ENCODE peak calls at places on chromosomes 5 and 9, in eight cellular contexts. V is GM19239; G is AML-193; E is adrenal gland; Q is stimulated activated CD4-positive, alpha-beta T cell treated with anti-CD3 and anti-CD28 coated beads, Interleukin-15, amount 100 ng/mL, for 1 hour; U is T-helper 2 cell; I is DMS153; P is brain microvascular endothelial cell. B is an unnamed sample.

GRCh38 chr5:76762484-76762883 is 46.6 kb downstream of the F2R start:
- DNase-seq in V (no peak), G (no peak), E (no peak), Q (no peak), U (no peak), I (no peak), P (no peak), B (no peak)

GRCh38 chr5:79143684-79144379 is 32.2 kb downstream of the BHMT start:
- DNase-seq in V (no peak), G (no peak), E (no peak), Q (no peak), U (no peak), I (no peak), P (peak), B (no peak)

GRCh38 chr9:79104951-79105350 is 466.8 kb upstream of the TLE4 start:
- DNase-seq in V (no peak), G (no peak), E (no peak), Q (no peak), U (no peak), I (no peak), P (no peak), B (no peak)

GRCh38 chr9:98083566-98084135 is 27.1 kb downstream of the NANS start:
- DNase-seq in V (no peak), G (no peak), E (no peak), Q (no peak), U (no peak), I (no peak), P (no peak), B (no peak)

GRCh38 chr5:41954286-41954685 is 29.2 kb downstream of the FBXO4 start:
- DNase-seq in V (no peak), G (no peak), E (no peak), Q (no peak), U (no peak), I (no peak), P (no peak), B (no peak)

GRCh38 chr5:148902478-148902877 is 76.1 kb downstream of the ADRB2 start:
- DNase-seq in V (no peak), G (no peak), E (no peak), Q (no peak), U (no peak), I (no peak), P (no peak), B (no peak)

GRCh38 chr9:122053951-122054350 is 39.2 kb downstream of the TTLL11 start:
- DNase-seq in V (no peak), G (no peak), E (no peak), Q (no peak), U (no peak), I (no peak), P (no peak), B (no peak)

GRCh38 chr9:90801507-90802289 is at the start of gene SYK:
- DNase-seq in V (no peak), G (peak), E (peak), Q (no peak), U (no peak), I (peak), P (no peak), B (peak)

GRCh38 chr9:8074645-8075044 is 275.1 kb upstream of the DMAC1 start:
- DNase-seq in V (no peak), G (no peak), E (no peak), Q (no peak), U (no peak), I (peak), P (no peak), B (no peak)

GRCh38 chr9:77735515-77735914 is 87.4 kb upstream of the GNA14 start:
- DNase-seq in V (no peak), G (no peak), E (no peak), Q (no peak), U (no peak), I (no peak), P (peak), B (no peak)

GRCh38 chr9:135523521-135524129 is 2.4 kb downstream of the LCN1 start:
- DNase-seq in V (no peak), G (no peak), E (no peak), Q (no peak), U (no peak), I (no peak), P (no peak), B (no peak)

GRCh38 chr5:159419567-159419966 is 89.3 kb upstream of the IL12B start:
- DNase-seq in V (no peak), G (no peak), E (peak), Q (no peak), U (no peak), I (peak), P (no peak), B (no peak)

GRCh38 chr9:95004452-95005275 is 278.2 kb downstream of the AOPEP start:
- DNase-seq in V (peak), G (no peak), E (peak), Q (no peak), U (no peak), I (no peak), P (no peak), B (peak)

GRCh38 chr5:76615759-76616158 is 7.4 kb downstream of the F2RL2 start:
- DNase-seq in V (no peak), G (no peak), E (no peak), Q (no peak), U (no peak), I (no peak), P (no peak), B (no peak)

GRCh38 chr5:107964722-107965121 is 294.0 kb upstream of the EFNA5 start:
- DNase-seq in V (no peak), G (no peak), E (no peak), Q (no peak), U (no peak), I (no peak), P (no peak), B (no peak)

GRCh38 chr5:147098233-147098790 is 136.5 kb upstream of the STK32A start:
- DNase-seq in V (peak), G (peak), E (peak), Q (no peak), U (no peak), I (peak), P (peak), B (no peak)

GRCh38 chr5:176994460-176995121 is 12.0 kb downstream of the UIMC1 start:
- DNase-seq in V (no peak), G (peak), E (peak), Q (no peak), U (no peak), I (no peak), P (peak), B (peak)

GRCh38 chr9:37446401-37446800 is 18.8 kb downstream of the ZBTB5 start:
- DNase-seq in V (no peak), G (no peak), E (no peak), Q (no peak), U (no peak), I (no peak), P (no peak), B (no peak)

GRCh38 chr9:83396348-83396747 is 141.9 kb downstream of the FRMD3 start:
- DNase-seq in V (no peak), G (no peak), E (no peak), Q (no peak), U (no peak), I (no peak), P (no peak), B (no peak)

GRCh38 chr9:106962615-106963363 is 99.8 kb downstream of the ZNF462 start:
- DNase-seq in V (no peak), G (no peak), E (peak), Q (no peak), U (no peak), I (no peak), P (peak), B (no peak)

GRCh38 chr9:23746317-23746716 is 79.7 kb downstream of the ELAVL2 start:
- DNase-seq in V (no peak), G (no peak), E (no peak), Q (no peak), U (no peak), I (no peak), P (no peak), B (no peak)

GRCh38 chr5:57950616-57951228 is 468.1 kb upstream of the ACTBL2 start:
- DNase-seq in V (no peak), G (no peak), E (no peak), Q (no peak), U (no peak), I (no peak), P (no peak), B (no peak)

GRCh38 chr5:180289433-180289832 is 2.5 kb downstream of the MAPK9 start:
- DNase-seq in V (no peak), G (no peak), E (no peak), Q (no peak), U (no peak), I (no peak), P (no peak), B (no peak)

GRCh38 chr5:149731332-149731616 is 1.2 kb downstream of the PPARGC1B start:
- DNase-seq in V (no peak), G (no peak), E (no peak), Q (no peak), U (no peak), I (no peak), P (no peak), B (peak)

GRCh38 chr9:21265421-21266189 is 25.8 kb upstream of the IFNA14 start:
- DNase-seq in V (no peak), G (no peak), E (no peak), Q (no peak), U (no peak), I (no peak), P (no peak), B (no peak)

GRCh38 chr9:121445986-121446385 is 53.7 kb downstream of the GGTA1 start:
- DNase-seq in V (no peak), G (no peak), E (no peak), Q (no peak), U (no peak), I (peak), P (no peak), B (no peak)

GRCh38 chr5:138754699-138755057 is 1.5 kb downstream of the CTNNA1 start:
- DNase-seq in V (no peak), G (no peak), E (peak), Q (no peak), U (no peak), I (no peak), P (peak), B (no peak)

GRCh38 chr9:127903557-127904475 is 4.4 kb upstream of the ST6GALNAC6 start:
- DNase-seq in V (peak), G (no peak), E (peak), Q (peak), U (peak), I (no peak), P (no peak), B (peak)

GRCh38 chr9:111659706-111660105 is 1.7 kb upstream of the GNG10 start:
- DNase-seq in V (no peak), G (no peak), E (no peak), Q (no peak), U (no peak), I (no peak), P (no peak), B (no peak)

GRCh38 chr9:91865041-91865440 is 85.0 kb downstream of the ROR2 start:
- DNase-seq in V (no peak), G (no peak), E (no peak), Q (no peak), U (no peak), I (no peak), P (no peak), B (no peak)

B was measured in Right ventricle myocardium inferior.